ENCODE peak calls at places on chromosomes 3 and 15, in nine cellular contexts. One of them, this sample, is unnamed.

GRCh38 chr3:137692803-137693431 is 71.2 kb upstream of the SOX14 start:
- DNase-seq in substantia nigra: peak; percentile 1
- DNase-seq in NCI-H1694 treated with DMSO at 0.1 percent for 48 hours: peak; percentile 50
- DNase-seq in RPMI8226: peak; percentile 22
- DNase-seq in HFFc6: no peak
- DNase-seq in esophagus muscularis mucosa: no peak
- DNase-seq in psoas muscle: no peak
- DNase-seq in stimulated activated effector memory CD8-positive, alpha-beta T cell treated with anti-CD3 and anti-CD28 coated beads, Interleukin-12 subunit alpha, Interleukin-12 subunit beta, amount 100 ng/mL, for 72 hours: no peak
- DNase-seq in ELR: peak; percentile 11
- DNase-seq in this sample: no peak

GRCh38 chr3:120144267-120144666 is 50.0 kb upstream of the GSK3B start:
- DNase-seq in substantia nigra: no peak
- DNase-seq in NCI-H1694 treated with DMSO at 0.1 percent for 48 hours: no peak
- DNase-seq in RPMI8226: no peak
- DNase-seq in HFFc6: peak; percentile 28
- DNase-seq in esophagus muscularis mucosa: no peak
- DNase-seq in psoas muscle: no peak
- DNase-seq in stimulated activated effector memory CD8-positive, alpha-beta T cell treated with anti-CD3 and anti-CD28 coated beads, Interleukin-12 subunit alpha, Interleukin-12 subunit beta, amount 100 ng/mL, for 72 hours: no peak
- DNase-seq in ELR: peak; percentile 81
- DNase-seq in this sample: no peak

GRCh38 chr15:73146419-73146818 is 94.2 kb downstream of the NEO1 start:
- DNase-seq in substantia nigra: no peak
- DNase-seq in NCI-H1694 treated with DMSO at 0.1 percent for 48 hours: no peak
- DNase-seq in RPMI8226: no peak
- DNase-seq in HFFc6: no peak
- DNase-seq in esophagus muscularis mucosa: no peak
- DNase-seq in psoas muscle: no peak
- DNase-seq in stimulated activated effector memory CD8-positive, alpha-beta T cell treated with anti-CD3 and anti-CD28 coated beads, Interleukin-12 subunit alpha, Interleukin-12 subunit beta, amount 100 ng/mL, for 72 hours: no peak
- DNase-seq in ELR: no peak
- DNase-seq in this sample: no peak

GRCh38 chr3:159001711-159002110 is 199.9 kb downstream of the MFSD1 start:
- DNase-seq in substantia nigra: no peak
- DNase-seq in NCI-H1694 treated with DMSO at 0.1 percent for 48 hours: no peak
- DNase-seq in RPMI8226: no peak
- DNase-seq in HFFc6: no peak
- DNase-seq in esophagus muscularis mucosa: no peak
- DNase-seq in psoas muscle: no peak
- DNase-seq in stimulated activated effector memory CD8-positive, alpha-beta T cell treated with anti-CD3 and anti-CD28 coated beads, Interleukin-12 subunit alpha, Interleukin-12 subunit beta, amount 100 ng/mL, for 72 hours: no peak
- DNase-seq in ELR: peak; percentile 51
- DNase-seq in this sample: no peak

GRCh38 chr3:150472421-150472820 is 64.3 kb downstream of the TSC22D2 start:
- DNase-seq in substantia nigra: no peak
- DNase-seq in NCI-H1694 treated with DMSO at 0.1 percent for 48 hours: no peak
- DNase-seq in RPMI8226: no peak
- DNase-seq in HFFc6: no peak
- DNase-seq in esophagus muscularis mucosa: no peak
- DNase-seq in psoas muscle: no peak
- DNase-seq in stimulated activated effector memory CD8-positive, alpha-beta T cell treated with anti-CD3 and anti-CD28 coated beads, Interleukin-12 subunit alpha, Interleukin-12 subunit beta, amount 100 ng/mL, for 72 hours: no peak
- DNase-seq in ELR: no peak
- DNase-seq in this sample: no peak

GRCh38 chr3:16841906-16842709 is 42.6 kb upstream of the PLCL2 start:
- DNase-seq in substantia nigra: peak; percentile 15
- DNase-seq in NCI-H1694 treated with DMSO at 0.1 percent for 48 hours: peak; percentile 73
- DNase-seq in RPMI8226: peak; percentile 89
- DNase-seq in HFFc6: no peak
- DNase-seq in esophagus muscularis mucosa: no peak
- DNase-seq in psoas muscle: peak; percentile 29
- DNase-seq in stimulated activated effector memory CD8-positive, alpha-beta T cell treated with anti-CD3 and anti-CD28 coated beads, Interleukin-12 subunit alpha, Interleukin-12 subunit beta, amount 100 ng/mL, for 72 hours: peak; percentile 44
- DNase-seq in ELR: no peak
- DNase-seq in this sample: peak; percentile 33

GRCh38 chr3:126963261-126964190 is 19.4 kb upstream of the PLXNA1 start:
- DNase-seq in substantia nigra: no peak
- DNase-seq in NCI-H1694 treated with DMSO at 0.1 percent for 48 hours: no peak
- DNase-seq in RPMI8226: no peak
- DNase-seq in HFFc6: no peak
- DNase-seq in esophagus muscularis mucosa: no peak
- DNase-seq in psoas muscle: no peak
- DNase-seq in stimulated activated effector memory CD8-positive, alpha-beta T cell treated with anti-CD3 and anti-CD28 coated beads, Interleukin-12 subunit alpha, Interleukin-12 subunit beta, amount 100 ng/mL, for 72 hours: no peak
- DNase-seq in ELR: no peak
- DNase-seq in this sample: peak; percentile 75

GRCh38 chr3:22609139-22609538 is 594.0 kb upstream of the UBE2E2 start:
- DNase-seq in substantia nigra: no peak
- DNase-seq in NCI-H1694 treated with DMSO at 0.1 percent for 48 hours: no peak
- DNase-seq in RPMI8226: no peak
- DNase-seq in HFFc6: no peak
- DNase-seq in esophagus muscularis mucosa: no peak
- DNase-seq in psoas muscle: no peak
- DNase-seq in stimulated activated effector memory CD8-positive, alpha-beta T cell treated with anti-CD3 and anti-CD28 coated beads, Interleukin-12 subunit alpha, Interleukin-12 subunit beta, amount 100 ng/mL, for 72 hours: no peak
- DNase-seq in ELR: peak; percentile 13
- DNase-seq in this sample: no peak

GRCh38 chr3:10173926-10174435 is 9.3 kb downstream of the IRAK2 start:
- DNase-seq in substantia nigra: peak; percentile 68
- DNase-seq in NCI-H1694 treated with DMSO at 0.1 percent for 48 hours: no peak
- DNase-seq in RPMI8226: no peak
- DNase-seq in HFFc6: peak; percentile 94
- DNase-seq in esophagus muscularis mucosa: no peak
- DNase-seq in psoas muscle: peak; percentile 68
- DNase-seq in stimulated activated effector memory CD8-positive, alpha-beta T cell treated with anti-CD3 and anti-CD28 coated beads, Interleukin-12 subunit alpha, Interleukin-12 subunit beta, amount 100 ng/mL, for 72 hours: no peak
- DNase-seq in ELR: peak; percentile 98
- DNase-seq in this sample: peak; percentile 74

GRCh38 chr3:20683912-20684311 is 497.9 kb upstream of the SGO1 start:
- DNase-seq in substantia nigra: no peak
- DNase-seq in NCI-H1694 treated with DMSO at 0.1 percent for 48 hours: no peak
- DNase-seq in RPMI8226: no peak
- DNase-seq in HFFc6: peak; percentile 61
- DNase-seq in esophagus muscularis mucosa: no peak
- DNase-seq in psoas muscle: no peak
- DNase-seq in stimulated activated effector memory CD8-positive, alpha-beta T cell treated with anti-CD3 and anti-CD28 coated beads, Interleukin-12 subunit alpha, Interleukin-12 subunit beta, amount 100 ng/mL, for 72 hours: no peak
- DNase-seq in ELR: peak; percentile 26
- DNase-seq in this sample: no peak

GRCh38 chr3:159229161-159229560 is 427.3 kb downstream of the MFSD1 start:
- DNase-seq in substantia nigra: no peak
- DNase-seq in NCI-H1694 treated with DMSO at 0.1 percent for 48 hours: no peak
- DNase-seq in RPMI8226: no peak
- DNase-seq in HFFc6: no peak
- DNase-seq in esophagus muscularis mucosa: no peak
- DNase-seq in psoas muscle: no peak
- DNase-seq in stimulated activated effector memory CD8-positive, alpha-beta T cell treated with anti-CD3 and anti-CD28 coated beads, Interleukin-12 subunit alpha, Interleukin-12 subunit beta, amount 100 ng/mL, for 72 hours: no peak
- DNase-seq in ELR: no peak
- DNase-seq in this sample: no peak

GRCh38 chr3:14295777-14296176 is 106.6 kb upstream of the SLC6A6 start:
- DNase-seq in substantia nigra: no peak
- DNase-seq in NCI-H1694 treated with DMSO at 0.1 percent for 48 hours: no peak
- DNase-seq in RPMI8226: no peak
- DNase-seq in HFFc6: no peak
- DNase-seq in esophagus muscularis mucosa: no peak
- DNase-seq in psoas muscle: no peak
- DNase-seq in stimulated activated effector memory CD8-positive, alpha-beta T cell treated with anti-CD3 and anti-CD28 coated beads, Interleukin-12 subunit alpha, Interleukin-12 subunit beta, amount 100 ng/mL, for 72 hours: no peak
- DNase-seq in ELR: no peak
- DNase-seq in this sample: no peak

GRCh38 chr3:127786358-127787070 is 35.8 kb downstream of the MGLL start:
- DNase-seq in substantia nigra: peak; percentile 83
- DNase-seq in NCI-H1694 treated with DMSO at 0.1 percent for 48 hours: peak; percentile 98
- DNase-seq in RPMI8226: no peak
- DNase-seq in HFFc6: no peak
- DNase-seq in esophagus muscularis mucosa: peak; percentile 95
- DNase-seq in psoas muscle: peak; percentile 91
- DNase-seq in stimulated activated effector memory CD8-positive, alpha-beta T cell treated with anti-CD3 and anti-CD28 coated beads, Interleukin-12 subunit alpha, Interleukin-12 subunit beta, amount 100 ng/mL, for 72 hours: no peak
- DNase-seq in ELR: no peak
- DNase-seq in this sample: peak; percentile 77

GRCh38 chr3:114418107-114418506 is 124.3 kb downstream of the TIGIT start:
- DNase-seq in substantia nigra: no peak
- DNase-seq in NCI-H1694 treated with DMSO at 0.1 percent for 48 hours: no peak
- DNase-seq in RPMI8226: no peak
- DNase-seq in HFFc6: peak; percentile 37
- DNase-seq in esophagus muscularis mucosa: no peak
- DNase-seq in psoas muscle: no peak
- DNase-seq in stimulated activated effector memory CD8-positive, alpha-beta T cell treated with anti-CD3 and anti-CD28 coated beads, Interleukin-12 subunit alpha, Interleukin-12 subunit beta, amount 100 ng/mL, for 72 hours: no peak
- DNase-seq in ELR: peak; percentile 50
- DNase-seq in this sample: no peak

GRCh38 chr3:43770426-43771103 is 79.8 kb downstream of the ABHD5 start:
- DNase-seq in substantia nigra: no peak
- DNase-seq in NCI-H1694 treated with DMSO at 0.1 percent for 48 hours: no peak
- DNase-seq in RPMI8226: no peak
- DNase-seq in HFFc6: peak; percentile 50
- DNase-seq in esophagus muscularis mucosa: no peak
- DNase-seq in psoas muscle: peak; percentile 57
- DNase-seq in stimulated activated effector memory CD8-positive, alpha-beta T cell treated with anti-CD3 and anti-CD28 coated beads, Interleukin-12 subunit alpha, Interleukin-12 subunit beta, amount 100 ng/mL, for 72 hours: no peak
- DNase-seq in ELR: peak; percentile 41
- DNase-seq in this sample: peak; percentile 94

GRCh38 chr15:51864408-51865056 is 35.1 kb downstream of the TMOD3 start:
- DNase-seq in substantia nigra: no peak
- DNase-seq in NCI-H1694 treated with DMSO at 0.1 percent for 48 hours: no peak
- DNase-seq in RPMI8226: no peak
- DNase-seq in HFFc6: peak; percentile 40
- DNase-seq in esophagus muscularis mucosa: no peak
- DNase-seq in psoas muscle: no peak
- DNase-seq in stimulated activated effector memory CD8-positive, alpha-beta T cell treated with anti-CD3 and anti-CD28 coated beads, Interleukin-12 subunit alpha, Interleukin-12 subunit beta, amount 100 ng/mL, for 72 hours: no peak
- DNase-seq in ELR: no peak
- DNase-seq in this sample: no peak

GRCh38 chr3:124918524-124918923 is 16.0 kb downstream of the MUC13 start:
- DNase-seq in substantia nigra: no peak
- DNase-seq in NCI-H1694 treated with DMSO at 0.1 percent for 48 hours: no peak
- DNase-seq in RPMI8226: no peak
- DNase-seq in HFFc6: no peak
- DNase-seq in esophagus muscularis mucosa: no peak
- DNase-seq in psoas muscle: no peak
- DNase-seq in stimulated activated effector memory CD8-positive, alpha-beta T cell treated with anti-CD3 and anti-CD28 coated beads, Interleukin-12 subunit alpha, Interleukin-12 subunit beta, amount 100 ng/mL, for 72 hours: no peak
- DNase-seq in ELR: no peak
- DNase-seq in this sample: no peak

GRCh38 chr3:10417849-10418248 is 87.5 kb downstream of the ATP2B2 start:
- DNase-seq in substantia nigra: no peak
- DNase-seq in NCI-H1694 treated with DMSO at 0.1 percent for 48 hours: no peak
- DNase-seq in RPMI8226: peak; percentile 38
- DNase-seq in HFFc6: peak; percentile 28
- DNase-seq in esophagus muscularis mucosa: no peak
- DNase-seq in psoas muscle: no peak
- DNase-seq in stimulated activated effector memory CD8-positive, alpha-beta T cell treated with anti-CD3 and anti-CD28 coated beads, Interleukin-12 subunit alpha, Interleukin-12 subunit beta, amount 100 ng/mL, for 72 hours: no peak
- DNase-seq in ELR: peak; percentile 47
- DNase-seq in this sample: no peak

GRCh38 chr3:172461530-172462138 is 13.4 kb upstream of the GHSR start:
- DNase-seq in substantia nigra: no peak
- DNase-seq in NCI-H1694 treated with DMSO at 0.1 percent for 48 hours: peak; percentile 43
- DNase-seq in RPMI8226: peak; percentile 68
- DNase-seq in HFFc6: peak; percentile 9
- DNase-seq in esophagus muscularis mucosa: no peak
- DNase-seq in psoas muscle: no peak
- DNase-seq in stimulated activated effector memory CD8-positive, alpha-beta T cell treated with anti-CD3 and anti-CD28 coated beads, Interleukin-12 subunit alpha, Interleukin-12 subunit beta, amount 100 ng/mL, for 72 hours: no peak
- DNase-seq in ELR: peak; percentile 66
- DNase-seq in this sample: no peak

GRCh38 chr3:62873672-62874397 is 1.4 kb downstream of the CADPS start:
- DNase-seq in substantia nigra: peak; percentile 52
- DNase-seq in NCI-H1694 treated with DMSO at 0.1 percent for 48 hours: peak; percentile 23
- DNase-seq in RPMI8226: peak; percentile 8
- DNase-seq in HFFc6: no peak
- DNase-seq in esophagus muscularis mucosa: no peak
- DNase-seq in psoas muscle: no peak
- DNase-seq in stimulated activated effector memory CD8-positive, alpha-beta T cell treated with anti-CD3 and anti-CD28 coated beads, Interleukin-12 subunit alpha, Interleukin-12 subunit beta, amount 100 ng/mL, for 72 hours: no peak
- DNase-seq in ELR: no peak
- DNase-seq in this sample: no peak

GRCh38 chr3:32460031-32460749 is 42.5 kb downstream of the CMTM6 start:
- DNase-seq in substantia nigra: no peak
- DNase-seq in NCI-H1694 treated with DMSO at 0.1 percent for 48 hours: no peak
- DNase-seq in RPMI8226: peak; percentile 62
- DNase-seq in HFFc6: no peak
- DNase-seq in esophagus muscularis mucosa: peak; percentile 89
- DNase-seq in psoas muscle: no peak
- DNase-seq in stimulated activated effector memory CD8-positive, alpha-beta T cell treated with anti-CD3 and anti-CD28 coated beads, Interleukin-12 subunit alpha, Interleukin-12 subunit beta, amount 100 ng/mL, for 72 hours: peak; percentile 31
- DNase-seq in ELR: no peak
- DNase-seq in this sample: no peak

GRCh38 chr3:56593455-56594158 is 36.6 kb downstream of the CCDC66 start:
- DNase-seq in substantia nigra: no peak
- DNase-seq in NCI-H1694 treated with DMSO at 0.1 percent for 48 hours: no peak
- DNase-seq in RPMI8226: no peak
- DNase-seq in HFFc6: no peak
- DNase-seq in esophagus muscularis mucosa: no peak
- DNase-seq in psoas muscle: no peak
- DNase-seq in stimulated activated effector memory CD8-positive, alpha-beta T cell treated with anti-CD3 and anti-CD28 coated beads, Interleukin-12 subunit alpha, Interleukin-12 subunit beta, amount 100 ng/mL, for 72 hours: no peak
- DNase-seq in ELR: no peak
- DNase-seq in this sample: no peak

GRCh38 chr3:43017038-43017437 is 37.9 kb downstream of the GASK1A start:
- DNase-seq in substantia nigra: no peak
- DNase-seq in NCI-H1694 treated with DMSO at 0.1 percent for 48 hours: no peak
- DNase-seq in RPMI8226: no peak
- DNase-seq in HFFc6: no peak
- DNase-seq in esophagus muscularis mucosa: no peak
- DNase-seq in psoas muscle: no peak
- DNase-seq in stimulated activated effector memory CD8-positive, alpha-beta T cell treated with anti-CD3 and anti-CD28 coated beads, Interleukin-12 subunit alpha, Interleukin-12 subunit beta, amount 100 ng/mL, for 72 hours: no peak
- DNase-seq in ELR: no peak
- DNase-seq in this sample: no peak

GRCh38 chr15:26772588-26773484 is at the start of gene GABRB3:
- DNase-seq in substantia nigra: peak; percentile 63
- DNase-seq in NCI-H1694 treated with DMSO at 0.1 percent for 48 hours: peak; percentile 4
- DNase-seq in RPMI8226: no peak
- DNase-seq in HFFc6: no peak
- DNase-seq in esophagus muscularis mucosa: no peak
- DNase-seq in psoas muscle: peak; percentile 27
- DNase-seq in stimulated activated effector memory CD8-positive, alpha-beta T cell treated with anti-CD3 and anti-CD28 coated beads, Interleukin-12 subunit alpha, Interleukin-12 subunit beta, amount 100 ng/mL, for 72 hours: no peak
- DNase-seq in ELR: no peak
- DNase-seq in this sample: no peak

GRCh38 chr15:42736178-42736792 is 643 bp downstream of the CDAN1 start:
- DNase-seq in substantia nigra: peak; percentile 25
- DNase-seq in NCI-H1694 treated with DMSO at 0.1 percent for 48 hours: no peak
- DNase-seq in RPMI8226: peak; percentile 20
- DNase-seq in HFFc6: no peak
- DNase-seq in esophagus muscularis mucosa: no peak
- DNase-seq in psoas muscle: peak; percentile 27
- DNase-seq in stimulated activated effector memory CD8-positive, alpha-beta T cell treated with anti-CD3 and anti-CD28 coated beads, Interleukin-12 subunit alpha, Interleukin-12 subunit beta, amount 100 ng/mL, for 72 hours: peak; percentile 10
- DNase-seq in ELR: peak; percentile 33
- DNase-seq in this sample: no peak

GRCh38 chr15:90015749-90016148 is 14.6 kb downstream of the ZNF710 start:
- DNase-seq in substantia nigra: no peak
- DNase-seq in NCI-H1694 treated with DMSO at 0.1 percent for 48 hours: no peak
- DNase-seq in RPMI8226: no peak
- DNase-seq in HFFc6: no peak
- DNase-seq in esophagus muscularis mucosa: no peak
- DNase-seq in psoas muscle: no peak
- DNase-seq in stimulated activated effector memory CD8-positive, alpha-beta T cell treated with anti-CD3 and anti-CD28 coated beads, Interleukin-12 subunit alpha, Interleukin-12 subunit beta, amount 100 ng/mL, for 72 hours: no peak
- DNase-seq in ELR: no peak
- DNase-seq in this sample: peak; percentile 43

GRCh38 chr3:156259896-156260788 is 139.8 kb downstream of the KCNAB1 start:
- DNase-seq in substantia nigra: no peak
- DNase-seq in NCI-H1694 treated with DMSO at 0.1 percent for 48 hours: no peak
- DNase-seq in RPMI8226: no peak
- DNase-seq in HFFc6: no peak
- DNase-seq in esophagus muscularis mucosa: no peak
- DNase-seq in psoas muscle: no peak
- DNase-seq in stimulated activated effector memory CD8-positive, alpha-beta T cell treated with anti-CD3 and anti-CD28 coated beads, Interleukin-12 subunit alpha, Interleukin-12 subunit beta, amount 100 ng/mL, for 72 hours: no peak
- DNase-seq in ELR: no peak
- DNase-seq in this sample: no peak

GRCh38 chr3:169400874-169401273 is 262.6 kb downstream of the MECOM start:
- DNase-seq in substantia nigra: no peak
- DNase-seq in NCI-H1694 treated with DMSO at 0.1 percent for 48 hours: no peak
- DNase-seq in RPMI8226: no peak
- DNase-seq in HFFc6: no peak
- DNase-seq in esophagus muscularis mucosa: no peak
- DNase-seq in psoas muscle: no peak
- DNase-seq in stimulated activated effector memory CD8-positive, alpha-beta T cell treated with anti-CD3 and anti-CD28 coated beads, Interleukin-12 subunit alpha, Interleukin-12 subunit beta, amount 100 ng/mL, for 72 hours: no peak
- DNase-seq in ELR: no peak
- DNase-seq in this sample: no peak

GRCh38 chr15:96356494-96357455 is 26.3 kb downstream of the NR2F2 start:
- DNase-seq in substantia nigra: peak; percentile 73
- DNase-seq in NCI-H1694 treated with DMSO at 0.1 percent for 48 hours: peak; percentile 20
- DNase-seq in RPMI8226: peak; percentile 78
- DNase-seq in HFFc6: peak; percentile 74
- DNase-seq in esophagus muscularis mucosa: no peak
- DNase-seq in psoas muscle: peak; percentile 80
- DNase-seq in stimulated activated effector memory CD8-positive, alpha-beta T cell treated with anti-CD3 and anti-CD28 coated beads, Interleukin-12 subunit alpha, Interleukin-12 subunit beta, amount 100 ng/mL, for 72 hours: peak; percentile 62
- DNase-seq in ELR: peak; percentile 89
- DNase-seq in this sample: peak; percentile 61

GRCh38 chr3:166360702-166361101 is 523.5 kb upstream of the BCHE start:
- DNase-seq in substantia nigra: no peak
- DNase-seq in NCI-H1694 treated with DMSO at 0.1 percent for 48 hours: no peak
- DNase-seq in RPMI8226: no peak
- DNase-seq in HFFc6: no peak
- DNase-seq in esophagus muscularis mucosa: no peak
- DNase-seq in psoas muscle: no peak
- DNase-seq in stimulated activated effector memory CD8-positive, alpha-beta T cell treated with anti-CD3 and anti-CD28 coated beads, Interleukin-12 subunit alpha, Interleukin-12 subunit beta, amount 100 ng/mL, for 72 hours: no peak
- DNase-seq in ELR: no peak
- DNase-seq in this sample: no peak

GRCh38 chr3:176951586-176952292 is 245.5 kb downstream of the TBL1XR1 start:
- DNase-seq in substantia nigra: no peak
- DNase-seq in NCI-H1694 treated with DMSO at 0.1 percent for 48 hours: no peak
- DNase-seq in RPMI8226: no peak
- DNase-seq in HFFc6: no peak
- DNase-seq in esophagus muscularis mucosa: no peak
- DNase-seq in psoas muscle: no peak
- DNase-seq in stimulated activated effector memory CD8-positive, alpha-beta T cell treated with anti-CD3 and anti-CD28 coated beads, Interleukin-12 subunit alpha, Interleukin-12 subunit beta, amount 100 ng/mL, for 72 hours: no peak
- DNase-seq in ELR: no peak
- DNase-seq in this sample: no peak